ENCODE peak calls at places on chromosomes 5 and 9, in six cellular contexts. A, V, M, F, I and P are unnamed samples.

GRCh38 chr9:12539602-12540001 is 153.6 kb upstream of the TYRP1 start:
- DNase-seq in F (no peak), M (no peak), A (no peak), I (no peak), V (no peak), P (no peak)

GRCh38 chr5:126189862-126190261 is 233.3 kb upstream of the GRAMD2B start:
- DNase-seq in F (no peak), V (peak; percentile 50), I (no peak), M (no peak), A (no peak), P (no peak)

GRCh38 chr5:10542151-10542550 is 21.7 kb upstream of the ANKRD33B start:
- DNase-seq in M (no peak), A (no peak), F (no peak), I (no peak), V (no peak), P (no peak)

GRCh38 chr9:137669261-137669672 is 50.5 kb downstream of the EHMT1 start:
- DNase-seq in M (no peak), F (no peak), I (no peak), V (no peak), A (no peak), P (no peak)

GRCh38 chr5:28648108-28648507 is 1609.7 kb upstream of the CDH9 start:
- DNase-seq in A (no peak), M (peak; percentile 1), I (no peak), F (peak; percentile 73), V (no peak), P (no peak)

GRCh38 chr9:125990186-125990792 is 243.1 kb downstream of the PBX3 start:
- DNase-seq in F (no peak), M (no peak), V (no peak), A (no peak), I (no peak), P (no peak)

GRCh38 chr9:83474631-83475030 is 63.6 kb downstream of the FRMD3 start:
- DNase-seq in V (no peak), A (no peak), M (no peak), F (no peak), I (no peak), P (no peak)

GRCh38 chr5:177442066-177442836 is 4.4 kb upstream of the PRR7 start:
- DNase-seq in M (no peak), F (no peak), I (no peak), V (no peak), A (no peak), P (no peak)

GRCh38 chr5:98050583-98050982 is 722.9 kb upstream of the RGMB start:
- DNase-seq in F (no peak), V (no peak), A (no peak), M (no peak), I (no peak), P (no peak)

GRCh38 chr5:148978370-148979103 is 84.3 kb downstream of the SH3TC2 start:
- DNase-seq in M (no peak), I (no peak), F (no peak), V (no peak), A (no peak), P (no peak)

GRCh38 chr5:2272755-2273154 is 390.0 kb upstream of the IRX4 start:
- DNase-seq in M (no peak), A (no peak), I (no peak), F (no peak), V (no peak), P (no peak)

GRCh38 chr9:136724772-136725171 is 12.4 kb downstream of the DIPK1B start:
- DNase-seq in M (no peak), F (no peak), I (no peak), V (no peak), A (no peak), P (no peak)

GRCh38 chr5:135868681-135869080 is 27.0 kb downstream of the IL9 start:
- DNase-seq in A (no peak), V (no peak), I (no peak), M (peak; percentile 48), F (no peak), P (no peak)

GRCh38 chr5:43296835-43297234 is 16.4 kb downstream of the HMGCS1 start:
- DNase-seq in V (no peak), I (no peak), M (no peak), F (no peak), A (no peak), P (no peak)

GRCh38 chr5:139593716-139594319 is 32.7 kb downstream of the UBE2D2 start:
- DNase-seq in V (no peak), I (peak; percentile 19), F (no peak), M (no peak), A (no peak), P (peak; percentile 63)

GRCh38 chr5:81207009-81207408 is 26.1 kb upstream of the CKMT2 start:
- DNase-seq in I (peak; percentile 18), F (no peak), M (no peak), V (no peak), A (no peak), P (no peak)

GRCh38 chr5:109479260-109479860 is 69.6 kb upstream of the PJA2 start:
- DNase-seq in I (peak; percentile 20), M (peak; percentile 18), A (no peak), F (no peak), V (no peak), P (no peak)

GRCh38 chr9:36877239-36877638 is 156.8 kb downstream of the PAX5 start:
- DNase-seq in F (no peak), M (no peak), I (no peak), A (no peak), V (no peak), P (no peak)

GRCh38 chr5:137492321-137492720 is 6.8 kb downstream of the SPOCK1 start:
- DNase-seq in V (no peak), M (no peak), A (no peak), F (no peak), I (no peak), P (no peak)

GRCh38 chr5:42992035-42992570 is 48.0 kb downstream of the ANXA2R start:
- DNase-seq in V (peak; percentile 72), F (peak; percentile 31), A (peak; percentile 64), M (peak; percentile 71), I (peak; percentile 65), P (peak; percentile 74)

GRCh38 chr9:89740722-89741121 is 135.9 kb downstream of the GADD45G start:
- DNase-seq in F (no peak), A (no peak), V (no peak), M (no peak), I (no peak), P (no peak)

GRCh38 chr9:16727452-16728127 is 142.9 kb downstream of the BNC2 start:
- DNase-seq in M (no peak), F (no peak), V (no peak), I (no peak), A (no peak), P (peak; percentile 54)

GRCh38 chr5:78886650-78887230 is 98.4 kb downstream of the ARSB start:
- DNase-seq in I (no peak), V (no peak), M (no peak), F (no peak), A (no peak), P (no peak)